ENCODE peak calls at places on chromosome 13, in seven cellular contexts. U, K, G, X, J, D and E are unnamed samples.

GRCh38 chr13:46149272-46150133 is 32.5 kb downstream of the LCP1 start:
- DNase-seq in K (no peak), G (no peak), D (no peak), U (no peak), X (no peak), J (no peak), E (no peak)

GRCh38 chr13:105608132-105608531 is 927.3 kb downstream of the EFNB2 start:
- DNase-seq in D (no peak), U (no peak), J (no peak), G (no peak), X (no peak), K (no peak), E (no peak)

GRCh38 chr13:72246396-72246795 is 379.4 kb upstream of the DACH1 start:
- DNase-seq in K (no peak), D (no peak), G (no peak), X (no peak), J (no peak), U (no peak), E (no peak)

GRCh38 chr13:89857502-89857901 is 1490.0 kb upstream of the MIR17HG start:
- DNase-seq in X (no peak), J (no peak), D (no peak), G (no peak), U (no peak), K (no peak), E (no peak)

GRCh38 chr13:69654392-69654791 is 453.2 kb upstream of the ATXN8OS start:
- DNase-seq in U (no peak), K (no peak), G (no peak), X (no peak), D (no peak), J (no peak), E (no peak)

GRCh38 chr13:112447761-112448603 is 71.8 kb downstream of the SPACA7 start:
- DNase-seq in J (no peak), D (no peak), U (no peak), X (no peak), G (peak; percentile 83), K (no peak), E (no peak)

GRCh38 chr13:93364166-93364565 is 137.6 kb downstream of the GPC6 start:
- DNase-seq in G (no peak), K (no peak), J (no peak), D (no peak), U (no peak), X (no peak), E (no peak)

GRCh38 chr13:101452519-101453485 is at the start of gene ITGBL1:
- DNase-seq in U (no peak), G (no peak), X (no peak), J (no peak), K (no peak), D (no peak), E (no peak)

GRCh38 chr13:29693297-29693945 is 97.9 kb upstream of the SLC7A1 start:
- DNase-seq in G (no peak), X (no peak), J (peak; percentile 71), D (peak; percentile 75), U (no peak), K (no peak), E (no peak)

GRCh38 chr13:80348308-80348707 is 7.4 kb upstream of the SPRY2 start:
- DNase-seq in D (no peak), G (no peak), J (no peak), U (no peak), X (no peak), K (no peak), E (no peak)

GRCh38 chr13:79722885-79723445 is 242.0 kb downstream of the NDFIP2 start:
- DNase-seq in U (no peak), X (no peak), D (no peak), G (no peak), K (no peak), J (no peak), E (peak; percentile 57)

GRCh38 chr13:111462944-111463343 is 142.5 kb downstream of the TEX29 start:
- DNase-seq in U (no peak), J (no peak), X (no peak), D (no peak), G (no peak), K (no peak), E (no peak)

GRCh38 chr13:32951580-32951979 is 64.6 kb upstream of the KL start:
- DNase-seq in U (no peak), X (no peak), K (no peak), D (no peak), G (no peak), J (no peak), E (no peak)

DNA sequence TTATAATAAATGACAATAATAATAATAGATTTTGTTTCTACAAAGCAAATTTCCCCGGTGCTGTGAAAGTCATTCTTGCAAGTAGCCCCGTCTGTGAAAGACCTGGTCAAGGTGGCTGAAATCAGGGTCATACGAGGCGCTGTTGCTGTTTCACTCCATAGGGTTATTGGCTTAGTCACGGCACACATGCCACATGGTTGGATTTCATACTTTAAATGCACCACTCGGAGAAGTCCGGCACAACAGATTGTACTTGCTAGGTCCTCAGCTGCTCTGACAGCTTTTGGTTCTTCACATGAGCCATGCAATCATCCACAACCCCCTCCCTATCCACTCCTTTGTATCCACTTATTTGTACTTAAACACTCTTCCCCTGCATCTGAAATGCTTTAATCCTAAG is 124.3 kb downstream of the COL4A2 start:
- DNase-seq in G (no peak), K (no peak), D (no peak), X (no peak), J (no peak), U (no peak), E (no peak)
- H3K27ac ChIP-seq in G (peak overlapping the region; percentile 73), K (no peak overlapping the region), D (no peak overlapping the region), X (no peak overlapping the region), J (no peak overlapping the region), U (no peak overlapping the region), E (peak overlapping the region; percentile 98)

DNA sequence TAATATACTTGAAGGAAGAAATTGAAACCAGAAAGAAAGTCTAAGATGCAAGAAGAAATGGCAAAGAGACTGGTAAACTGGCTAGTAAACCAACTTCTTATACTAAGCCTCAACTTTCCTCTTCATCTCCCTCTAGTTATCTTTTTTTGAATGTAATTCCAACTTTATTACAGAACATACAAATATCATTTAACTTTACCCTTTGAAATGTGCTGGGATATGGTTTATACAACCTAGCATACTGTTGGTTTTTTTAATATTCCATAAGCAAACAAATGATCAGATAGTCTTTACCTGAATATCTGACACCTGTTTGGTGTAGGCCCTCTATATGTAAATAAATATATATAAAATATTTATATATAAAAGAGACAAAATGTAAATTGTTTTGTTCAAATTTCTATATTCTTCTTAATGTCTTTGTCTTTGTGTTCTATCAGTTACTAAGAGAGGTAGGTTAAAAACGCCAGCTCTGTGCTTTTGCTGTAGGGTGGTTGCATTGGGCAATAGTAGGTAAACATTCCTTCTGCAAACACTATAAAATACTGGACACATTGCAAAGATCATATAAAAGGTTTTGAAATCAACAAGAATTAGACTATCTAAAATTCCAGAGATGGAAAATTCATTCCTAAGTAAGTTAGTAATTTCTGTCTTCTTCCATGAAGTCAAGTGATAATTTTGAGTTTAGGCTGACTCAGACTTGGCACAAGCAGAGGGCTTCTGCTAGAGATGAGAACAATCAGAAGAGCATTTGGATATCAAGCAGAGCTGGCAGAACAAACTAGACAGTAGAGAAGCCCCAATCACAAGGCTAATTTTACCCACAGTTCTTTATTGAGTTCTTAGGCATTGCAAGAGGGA is 383.3 kb downstream of the RFC3 start:
- DNase-seq in X (no peak), G (no peak), J (no peak), K (peak; percentile 16), U (no peak), D (no peak), E (no peak)
- TF ChIP-seq POLR2AphosphoS5 in X (no peak), G (no peak), J (no peak), K (no peak), U (no peak), D (no peak), E (no peak)

DNA sequence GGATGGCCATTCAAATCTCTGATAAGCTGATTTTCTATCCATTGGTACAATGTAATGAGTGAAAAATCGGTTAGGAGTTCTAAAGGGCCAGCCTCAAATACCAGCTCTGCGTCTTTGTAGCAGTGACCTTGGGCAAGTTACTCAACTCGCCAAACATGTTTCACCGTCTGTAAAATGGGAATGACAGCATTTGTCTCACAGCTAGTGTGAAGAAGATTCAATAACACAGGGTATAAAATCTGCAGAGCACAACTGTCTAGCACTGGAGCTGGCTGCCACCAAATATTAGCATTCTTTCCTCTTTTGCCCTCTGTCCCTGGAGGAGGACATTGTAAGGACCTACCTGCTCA is 22.1 kb upstream of the SERP2 start:
- DNase-seq in J (no peak), U (no peak), D (no peak), G (no peak), K (no peak), X (no peak), E (no peak)
- H3K27ac ChIP-seq in J (peak overlapping the region; percentile 93), U (no peak overlapping the region), D (no peak overlapping the region), G (no peak overlapping the region), K (no peak overlapping the region), X (no peak overlapping the region), E (no peak overlapping the region)

GRCh38 chr13:98174321-98174720 is 2.7 kb downstream of the RNF113B start:
- DNase-seq in D (no peak), K (no peak), U (no peak), J (no peak), X (no peak), G (no peak), E (no peak)
- TF ChIP-seq POLR2AphosphoS5 in D (no peak), K (no peak), U (no peak), J (no peak), X (no peak), G (no peak), E (no peak)

GRCh38 chr13:50810468-50810867 is 33.0 kb downstream of the DLEU7 start:
- DNase-seq in D (no peak), X (no peak), G (no peak), J (no peak), U (no peak), K (no peak), E (no peak)
- H3K27ac ChIP-seq in D (peak overlapping the region; percentile 10), X (no peak overlapping the region), G (no peak overlapping the region), J (no peak overlapping the region), U (no peak overlapping the region), K (no peak overlapping the region), E (no peak overlapping the region)

DNA sequence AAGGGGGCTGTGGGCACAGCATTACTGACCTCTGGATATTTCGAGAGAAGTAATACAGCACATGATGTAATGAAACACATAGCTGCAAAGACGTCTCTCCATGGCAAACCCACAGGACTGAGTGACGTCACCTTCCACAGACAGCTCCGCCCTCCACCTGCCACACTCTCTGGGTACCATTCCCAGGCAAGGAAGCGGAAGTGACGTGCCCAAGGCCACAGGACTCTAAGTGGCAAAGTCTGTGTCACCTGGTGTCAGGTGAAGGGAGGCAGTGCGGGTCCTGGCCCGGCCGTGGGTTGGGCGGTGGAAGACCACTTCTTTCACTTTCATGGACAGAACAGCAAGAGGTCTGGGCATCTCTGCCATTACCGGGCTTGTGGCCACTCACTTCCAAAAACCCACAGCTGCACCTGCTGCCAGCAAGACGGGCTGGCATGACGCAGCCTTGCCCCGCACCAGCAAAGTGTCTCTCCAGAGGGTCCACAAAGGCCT is 6.8 kb upstream of the ADPRHL1 start:
- DNase-seq in X (no peak), D (no peak), J (no peak), K (no peak), G (peak; percentile 19), U (no peak), E (no peak)
- TF ChIP-seq POLR2AphosphoS5 in X (no peak), D (no peak), J (no peak), K (no peak), G (no peak), U (no peak), E (no peak)